ENCODE peak calls at places on chromosome 1, in seven cellular contexts. One of them, this sample, is unnamed.
A peak's percentile ranks its signal among the peaks of the same experiment; 100 is the strongest.

GRCh38 chr1:248821641-248822040 is 4.1 kb downstream of the SH3BP5L start:
- DNase-seq in Peyer's patch: peak; percentile 24
- DNase-seq in upper lobe of right lung: no peak
- DNase-seq in A549: no peak
- DNase-seq in CD8-positive, alpha-beta T cell: no peak
- DNase-seq in psoas muscle: no peak
- DNase-seq in prostate gland: no peak
- DNase-seq in this sample: no peak

GRCh38 chr1:207402744-207403143 is 51.4 kb upstream of the CR2 start:
- DNase-seq in psoas muscle: no peak
- DNase-seq in CD8-positive, alpha-beta T cell: no peak
- DNase-seq in upper lobe of right lung: no peak
- DNase-seq in Peyer's patch: no peak
- DNase-seq in A549: no peak
- DNase-seq in prostate gland: no peak
- DNase-seq in this sample: no peak

GRCh38 chr1:203464226-203464625 is 11.4 kb upstream of the PRELP start:
- DNase-seq in psoas muscle: no peak
- DNase-seq in prostate gland: no peak
- DNase-seq in CD8-positive, alpha-beta T cell: no peak
- DNase-seq in A549: no peak
- DNase-seq in Peyer's patch: no peak
- DNase-seq in upper lobe of right lung: no peak
- DNase-seq in this sample: no peak

GRCh38 chr1:246971322-246971721 is 36.5 kb downstream of the ZNF695 start:
- DNase-seq in CD8-positive, alpha-beta T cell: peak; percentile 26
- DNase-seq in psoas muscle: peak; percentile 62
- DNase-seq in Peyer's patch: peak; percentile 64
- DNase-seq in upper lobe of right lung: peak; percentile 68
- DNase-seq in A549: no peak
- DNase-seq in prostate gland: peak; percentile 25
- DNase-seq in this sample: peak; percentile 5

GRCh38 chr1:112064344-112064743 is 74.9 kb upstream of the KCND3 start:
- DNase-seq in psoas muscle: no peak
- DNase-seq in Peyer's patch: no peak
- DNase-seq in upper lobe of right lung: no peak
- DNase-seq in CD8-positive, alpha-beta T cell: no peak
- DNase-seq in prostate gland: no peak
- DNase-seq in A549: no peak
- DNase-seq in this sample: no peak

GRCh38 chr1:6222644-6223043 is 13.1 kb downstream of the ICMT start:
- DNase-seq in psoas muscle: peak; percentile 67
- DNase-seq in Peyer's patch: no peak
- DNase-seq in upper lobe of right lung: no peak
- DNase-seq in A549: no peak
- DNase-seq in CD8-positive, alpha-beta T cell: no peak
- DNase-seq in prostate gland: no peak
- DNase-seq in this sample: no peak

GRCh38 chr1:233211595-233211994 is 83.9 kb downstream of the PCNX2 start:
- DNase-seq in A549: no peak
- DNase-seq in CD8-positive, alpha-beta T cell: no peak
- DNase-seq in upper lobe of right lung: no peak
- DNase-seq in prostate gland: no peak
- DNase-seq in Peyer's patch: no peak
- DNase-seq in psoas muscle: no peak
- DNase-seq in this sample: no peak

GRCh38 chr1:3907031-3907534 is 7.0 kb upstream of the C1orf174 start:
- DNase-seq in CD8-positive, alpha-beta T cell: no peak
- DNase-seq in A549: no peak
- DNase-seq in upper lobe of right lung: peak; percentile 54
- DNase-seq in Peyer's patch: no peak
- DNase-seq in prostate gland: no peak
- DNase-seq in psoas muscle: no peak
- DNase-seq in this sample: no peak

GRCh38 chr1:112955678-112956502 is at the start of gene SLC16A1:
- DNase-seq in upper lobe of right lung: peak; percentile 91
- DNase-seq in Peyer's patch: peak; percentile 97
- DNase-seq in A549: peak; percentile 67
- DNase-seq in CD8-positive, alpha-beta T cell: peak; percentile 81
- DNase-seq in prostate gland: peak; percentile 91
- DNase-seq in psoas muscle: peak; percentile 95
- DNase-seq in this sample: peak; percentile 81

GRCh38 chr1:51385776-51386175 is 55.4 kb upstream of the TTC39A start:
- DNase-seq in Peyer's patch: no peak
- DNase-seq in A549: no peak
- DNase-seq in psoas muscle: no peak
- DNase-seq in upper lobe of right lung: no peak
- DNase-seq in CD8-positive, alpha-beta T cell: no peak
- DNase-seq in prostate gland: no peak
- DNase-seq in this sample: no peak

GRCh38 chr1:227161470-227161869 is 156.8 kb downstream of the CDC42BPA start:
- DNase-seq in CD8-positive, alpha-beta T cell: no peak
- DNase-seq in psoas muscle: no peak
- DNase-seq in prostate gland: no peak
- DNase-seq in Peyer's patch: no peak
- DNase-seq in A549: no peak
- DNase-seq in upper lobe of right lung: no peak
- DNase-seq in this sample: no peak

GRCh38 chr1:84691139-84691783 is 1.0 kb upstream of the SSX2IP start:
- DNase-seq in prostate gland: no peak
- DNase-seq in upper lobe of right lung: no peak
- DNase-seq in A549: no peak
- DNase-seq in psoas muscle: no peak
- DNase-seq in CD8-positive, alpha-beta T cell: no peak
- DNase-seq in Peyer's patch: no peak
- DNase-seq in this sample: no peak

GRCh38 chr1:84887261-84887934 is 5.6 kb downstream of the LPAR3 start:
- DNase-seq in CD8-positive, alpha-beta T cell: no peak
- DNase-seq in Peyer's patch: no peak
- DNase-seq in upper lobe of right lung: no peak
- DNase-seq in A549: no peak
- DNase-seq in psoas muscle: no peak
- DNase-seq in prostate gland: no peak
- DNase-seq in this sample: no peak

GRCh38 chr1:240802271-240802670 is 190.3 kb upstream of the GREM2 start:
- DNase-seq in Peyer's patch: no peak
- DNase-seq in upper lobe of right lung: no peak
- DNase-seq in prostate gland: no peak
- DNase-seq in A549: no peak
- DNase-seq in CD8-positive, alpha-beta T cell: no peak
- DNase-seq in psoas muscle: no peak
- DNase-seq in this sample: no peak

GRCh38 chr1:58249729-58250586 is 296.6 kb downstream of the OMA1 start:
- DNase-seq in upper lobe of right lung: no peak
- DNase-seq in psoas muscle: no peak
- DNase-seq in CD8-positive, alpha-beta T cell: no peak
- DNase-seq in A549: no peak
- DNase-seq in Peyer's patch: no peak
- DNase-seq in prostate gland: no peak
- DNase-seq in this sample: no peak

GRCh38 chr1:228721407-228721806 is 13.9 kb upstream of the RHOU start:
- DNase-seq in A549: no peak
- DNase-seq in prostate gland: peak; percentile 86
- DNase-seq in CD8-positive, alpha-beta T cell: no peak
- DNase-seq in upper lobe of right lung: no peak
- DNase-seq in psoas muscle: no peak
- DNase-seq in Peyer's patch: no peak
- DNase-seq in this sample: no peak

GRCh38 chr1:25874635-25875153 is 814 bp downstream of the PAQR7 start:
- DNase-seq in Peyer's patch: no peak
- DNase-seq in psoas muscle: no peak
- DNase-seq in CD8-positive, alpha-beta T cell: no peak
- DNase-seq in prostate gland: no peak
- DNase-seq in upper lobe of right lung: no peak
- DNase-seq in A549: no peak
- DNase-seq in this sample: no peak
- H3K27ac ChIP-seq in Peyer's patch: peak overlapping the region; percentile 85
- H3K27ac ChIP-seq in psoas muscle: peak overlapping the region; percentile 67
- H3K27ac ChIP-seq in CD8-positive, alpha-beta T cell: peak overlapping the region; percentile 33
- H3K27ac ChIP-seq in prostate gland: peak overlapping the region; percentile 81
- H3K27ac ChIP-seq in upper lobe of right lung: peak overlapping the region; percentile 83
- H3K27ac ChIP-seq in A549: peak overlapping the region; percentile 98
- H3K27ac ChIP-seq in this sample: no peak overlapping the region

GRCh38 chr1:109298666-109299086 is 8.1 kb downstream of the MYBPHL start:
- DNase-seq in A549: no peak
- DNase-seq in prostate gland: no peak
- DNase-seq in Peyer's patch: no peak
- DNase-seq in upper lobe of right lung: peak; percentile 78
- DNase-seq in CD8-positive, alpha-beta T cell: no peak
- DNase-seq in psoas muscle: peak; percentile 48
- DNase-seq in this sample: no peak

GRCh38 chr1:109299984-109300343 is 6.8 kb downstream of the MYBPHL start:
- DNase-seq in psoas muscle: no peak
- DNase-seq in Peyer's patch: no peak
- DNase-seq in upper lobe of right lung: no peak
- DNase-seq in prostate gland: no peak
- DNase-seq in A549: no peak
- DNase-seq in CD8-positive, alpha-beta T cell: no peak
- DNase-seq in this sample: no peak

GRCh38 chr1:109300650-109301151 is 6.1 kb downstream of the MYBPHL start:
- DNase-seq in prostate gland: no peak
- DNase-seq in Peyer's patch: no peak
- DNase-seq in A549: no peak
- DNase-seq in psoas muscle: no peak
- DNase-seq in CD8-positive, alpha-beta T cell: no peak
- DNase-seq in upper lobe of right lung: no peak
- DNase-seq in this sample: no peak

GRCh38 chr1:109301874-109302273 is 4.9 kb downstream of the MYBPHL start:
- DNase-seq in Peyer's patch: no peak
- DNase-seq in CD8-positive, alpha-beta T cell: no peak
- DNase-seq in prostate gland: no peak
- DNase-seq in A549: no peak
- DNase-seq in psoas muscle: no peak
- DNase-seq in upper lobe of right lung: no peak
- DNase-seq in this sample: no peak

DNA sequence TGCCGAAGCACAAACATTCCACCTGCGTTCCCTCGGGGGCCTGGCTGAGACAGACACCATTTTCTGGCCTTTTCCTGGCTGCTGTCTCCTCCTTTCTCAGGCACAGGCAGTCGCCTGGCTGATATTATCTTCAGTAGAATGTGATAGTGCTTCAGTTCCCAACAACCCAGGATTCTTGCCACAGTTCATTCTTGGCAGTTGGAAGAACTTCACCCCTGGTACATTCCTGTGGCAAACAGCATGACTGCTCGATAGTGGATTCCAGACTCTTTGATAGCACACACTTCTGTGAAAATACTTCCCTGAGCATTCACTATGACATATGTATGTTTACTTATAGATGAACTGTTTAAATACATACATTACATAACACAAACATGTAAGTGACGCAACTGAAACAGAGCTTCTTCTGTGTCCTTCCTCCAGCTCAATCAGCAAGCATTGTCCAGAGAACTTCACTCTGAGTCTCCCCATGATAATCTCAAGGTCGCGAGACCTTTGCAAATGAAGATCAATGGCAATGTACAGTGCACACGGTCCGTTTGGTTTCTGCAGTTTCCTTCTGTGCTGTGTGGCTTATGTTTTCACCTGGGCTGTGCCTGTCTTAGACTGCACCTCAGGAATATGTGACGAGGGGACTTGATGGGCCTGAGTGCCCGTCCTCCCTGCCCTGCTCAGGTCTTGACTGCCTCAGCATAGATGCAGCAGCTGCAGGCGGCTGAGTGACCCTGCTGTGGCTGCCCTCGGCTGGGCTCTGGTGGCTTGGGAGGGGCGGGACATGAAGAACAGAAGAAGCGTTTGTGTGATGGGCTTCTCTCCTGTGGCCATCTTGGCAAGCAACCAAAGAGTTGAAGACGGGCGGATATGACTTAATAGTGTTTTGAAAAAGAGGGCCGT is 7.5 kb downstream of the MYBPHL start:
- DNase-seq in psoas muscle: peak; percentile 40
- DNase-seq in upper lobe of right lung: no peak
- DNase-seq in CD8-positive, alpha-beta T cell: no peak
- DNase-seq in A549: no peak
- DNase-seq in prostate gland: peak; percentile 30
- DNase-seq in Peyer's patch: no peak
- DNase-seq in this sample: no peak
- H3K4me3 ChIP-seq in psoas muscle: no peak overlapping the region
- H3K4me3 ChIP-seq in upper lobe of right lung: no peak overlapping the region
- H3K4me3 ChIP-seq in CD8-positive, alpha-beta T cell: no peak overlapping the region
- H3K4me3 ChIP-seq in A549: no peak overlapping the region
- H3K4me3 ChIP-seq in prostate gland: no peak overlapping the region
- H3K4me3 ChIP-seq in Peyer's patch: no peak overlapping the region
- H3K4me3 ChIP-seq in this sample: no peak overlapping the region

GRCh38 chr1:10068605-10069294 is 36.0 kb downstream of the UBE4B start:
- DNase-seq in upper lobe of right lung: no peak
- DNase-seq in A549: no peak
- DNase-seq in Peyer's patch: no peak
- DNase-seq in prostate gland: no peak
- DNase-seq in psoas muscle: no peak
- DNase-seq in CD8-positive, alpha-beta T cell: no peak
- DNase-seq in this sample: no peak

GRCh38 chr1:10065344-10065685 is 32.6 kb downstream of the UBE4B start:
- DNase-seq in upper lobe of right lung: peak; percentile 73
- DNase-seq in Peyer's patch: peak; percentile 73
- DNase-seq in psoas muscle: no peak
- DNase-seq in A549: no peak
- DNase-seq in CD8-positive, alpha-beta T cell: no peak
- DNase-seq in prostate gland: no peak
- DNase-seq in this sample: no peak

GRCh38 chr1:10063878-10064277 is 31.1 kb downstream of the UBE4B start:
- DNase-seq in prostate gland: peak; percentile 68
- DNase-seq in A549: no peak
- DNase-seq in CD8-positive, alpha-beta T cell: no peak
- DNase-seq in psoas muscle: no peak
- DNase-seq in Peyer's patch: no peak
- DNase-seq in upper lobe of right lung: no peak
- DNase-seq in this sample: no peak

GRCh38 chr1:10064416-10065343 is 31.9 kb downstream of the UBE4B start:
- DNase-seq in Peyer's patch: no peak
- DNase-seq in prostate gland: no peak
- DNase-seq in A549: no peak
- DNase-seq in CD8-positive, alpha-beta T cell: no peak
- DNase-seq in psoas muscle: no peak
- DNase-seq in upper lobe of right lung: no peak
- DNase-seq in this sample: no peak

DNA sequence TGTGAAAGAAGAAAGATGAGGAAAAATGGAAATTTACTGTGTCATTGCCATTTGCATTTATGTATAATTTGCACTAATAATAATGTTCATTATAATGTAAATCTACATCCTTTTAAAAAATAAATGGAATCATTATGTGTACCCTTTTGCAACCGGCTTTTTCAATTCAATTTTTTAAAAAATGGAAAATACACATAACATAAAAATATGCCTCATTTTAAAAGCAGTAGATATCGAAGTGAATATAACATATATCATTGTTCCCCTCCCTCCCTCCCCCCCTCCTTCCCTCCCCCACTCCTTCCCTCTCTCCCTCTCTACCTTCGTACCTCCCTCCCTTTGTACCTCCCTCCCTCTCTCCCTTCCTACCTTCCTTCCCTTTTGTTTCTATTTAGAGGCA is 33.0 kb downstream of the UBE4B start:
- DNase-seq in A549: no peak
- DNase-seq in Peyer's patch: no peak
- DNase-seq in prostate gland: no peak
- DNase-seq in psoas muscle: no peak
- DNase-seq in CD8-positive, alpha-beta T cell: no peak
- DNase-seq in upper lobe of right lung: no peak
- DNase-seq in this sample: no peak
- H3K4me1 ChIP-seq in A549: peaks cover 8% of the 10 kb centered on the region
- H3K4me1 ChIP-seq in Peyer's patch: no peaks in the 10 kb centered on the region
- H3K4me1 ChIP-seq in prostate gland: no peaks in the 10 kb centered on the region
- H3K4me1 ChIP-seq in psoas muscle: peaks cover 41% of the 10 kb centered on the region
- H3K4me1 ChIP-seq in CD8-positive, alpha-beta T cell: no peaks in the 10 kb centered on the region
- H3K4me1 ChIP-seq in upper lobe of right lung: peaks cover 17% of the 10 kb centered on the region
- H3K4me1 ChIP-seq in this sample: no peaks in the 10 kb centered on the region

GRCh38 chr1:160375788-160376524 is 9.1 kb downstream of the NHLH1 start:
- DNase-seq in CD8-positive, alpha-beta T cell: no peak
- DNase-seq in upper lobe of right lung: no peak
- DNase-seq in psoas muscle: no peak
- DNase-seq in A549: no peak
- DNase-seq in Peyer's patch: no peak
- DNase-seq in prostate gland: no peak
- DNase-seq in this sample: no peak
- H3K27ac ChIP-seq in CD8-positive, alpha-beta T cell: no peak overlapping the region
- H3K27ac ChIP-seq in upper lobe of right lung: no peak overlapping the region
- H3K27ac ChIP-seq in psoas muscle: peak overlapping the region; percentile 46
- H3K27ac ChIP-seq in A549: no peak overlapping the region
- H3K27ac ChIP-seq in Peyer's patch: no peak overlapping the region
- H3K27ac ChIP-seq in prostate gland: no peak overlapping the region
- H3K27ac ChIP-seq in this sample: no peak overlapping the region

This sample was measured in effector memory CD4-positive, alpha-beta T cell.